ENCODE peak calls at places on chromosome 7, in eight cellular contexts. One of them, this sample, is unnamed.

GRCh38 chr7:48280100-48280499 is 108.8 kb downstream of the ABCA13 start:
- DNase-seq in neural progenitor cell: no peak
- DNase-seq in testis: no peak
- DNase-seq in fibroblast of lung: peak; percentile 92
- DNase-seq in small intestine: no peak
- DNase-seq in stomach: no peak
- DNase-seq in IMR-90: peak; percentile 96
- DNase-seq in effector memory CD4-positive, alpha-beta T cell: no peak
- DNase-seq in this sample: no peak

GRCh38 chr7:44052771-44053365 is 8.4 kb downstream of the DBNL start:
- DNase-seq in effector memory CD4-positive, alpha-beta T cell: no peak
- DNase-seq in small intestine: no peak
- DNase-seq in neural progenitor cell: no peak
- DNase-seq in fibroblast of lung: no peak
- DNase-seq in IMR-90: no peak
- DNase-seq in testis: no peak
- DNase-seq in stomach: peak; percentile 14
- DNase-seq in this sample: no peak

GRCh38 chr7:157139142-157140117 is 704 bp downstream of the UBE3C start:
- DNase-seq in effector memory CD4-positive, alpha-beta T cell: peak; percentile 12
- DNase-seq in fibroblast of lung: peak; percentile 48
- DNase-seq in stomach: peak; percentile 67
- DNase-seq in testis: peak; percentile 48
- DNase-seq in neural progenitor cell: no peak
- DNase-seq in small intestine: peak; percentile 70
- DNase-seq in IMR-90: peak; percentile 38
- DNase-seq in this sample: peak; percentile 88

GRCh38 chr7:104005197-104005596 is 15.7 kb upstream of the RELN start:
- DNase-seq in neural progenitor cell: no peak
- DNase-seq in IMR-90: peak; percentile 53
- DNase-seq in stomach: no peak
- DNase-seq in testis: no peak
- DNase-seq in small intestine: no peak
- DNase-seq in effector memory CD4-positive, alpha-beta T cell: no peak
- DNase-seq in fibroblast of lung: peak; percentile 23
- DNase-seq in this sample: no peak

GRCh38 chr7:123571684-123572083 is 14.1 kb upstream of the NDUFA5 start:
- DNase-seq in effector memory CD4-positive, alpha-beta T cell: no peak
- DNase-seq in IMR-90: peak; percentile 6
- DNase-seq in fibroblast of lung: peak; percentile 20
- DNase-seq in neural progenitor cell: no peak
- DNase-seq in small intestine: no peak
- DNase-seq in stomach: no peak
- DNase-seq in testis: no peak
- DNase-seq in this sample: no peak

GRCh38 chr7:111483078-111483477 is 79.2 kb downstream of the IMMP2L start:
- DNase-seq in fibroblast of lung: no peak
- DNase-seq in testis: no peak
- DNase-seq in effector memory CD4-positive, alpha-beta T cell: no peak
- DNase-seq in IMR-90: no peak
- DNase-seq in neural progenitor cell: no peak
- DNase-seq in stomach: no peak
- DNase-seq in small intestine: no peak
- DNase-seq in this sample: no peak

GRCh38 chr7:69540275-69540674 is 58.0 kb upstream of the AUTS2 start:
- DNase-seq in IMR-90: no peak
- DNase-seq in small intestine: no peak
- DNase-seq in neural progenitor cell: no peak
- DNase-seq in fibroblast of lung: no peak
- DNase-seq in stomach: no peak
- DNase-seq in effector memory CD4-positive, alpha-beta T cell: no peak
- DNase-seq in testis: no peak
- DNase-seq in this sample: no peak

GRCh38 chr7:135282621-135283295 is 49.1 kb downstream of the STRA8 start:
- DNase-seq in testis: no peak
- DNase-seq in neural progenitor cell: no peak
- DNase-seq in stomach: no peak
- DNase-seq in effector memory CD4-positive, alpha-beta T cell: peak; percentile 9
- DNase-seq in IMR-90: no peak
- DNase-seq in small intestine: peak; percentile 14
- DNase-seq in fibroblast of lung: peak; percentile 49
- DNase-seq in this sample: no peak

GRCh38 chr7:40315277-40315676 is 180.5 kb downstream of the SUGCT start:
- DNase-seq in IMR-90: peak; percentile 34
- DNase-seq in neural progenitor cell: no peak
- DNase-seq in stomach: no peak
- DNase-seq in testis: no peak
- DNase-seq in small intestine: no peak
- DNase-seq in effector memory CD4-positive, alpha-beta T cell: no peak
- DNase-seq in fibroblast of lung: peak; percentile 78
- DNase-seq in this sample: no peak

GRCh38 chr7:144063710-144064109 is 5.9 kb upstream of the OR2A25 start:
- DNase-seq in effector memory CD4-positive, alpha-beta T cell: no peak
- DNase-seq in fibroblast of lung: no peak
- DNase-seq in IMR-90: no peak
- DNase-seq in stomach: no peak
- DNase-seq in small intestine: no peak
- DNase-seq in neural progenitor cell: peak; percentile 14
- DNase-seq in testis: no peak
- DNase-seq in this sample: no peak

GRCh38 chr7:28865494-28866257 is 92.5 kb downstream of the TRIL start:
- DNase-seq in small intestine: no peak
- DNase-seq in IMR-90: peak; percentile 38
- DNase-seq in effector memory CD4-positive, alpha-beta T cell: no peak
- DNase-seq in fibroblast of lung: peak; percentile 17
- DNase-seq in neural progenitor cell: no peak
- DNase-seq in testis: no peak
- DNase-seq in stomach: no peak
- DNase-seq in this sample: no peak

GRCh38 chr7:91517408-91517807 is 253.2 kb downstream of the FZD1 start:
- DNase-seq in stomach: no peak
- DNase-seq in fibroblast of lung: peak; percentile 69
- DNase-seq in neural progenitor cell: no peak
- DNase-seq in effector memory CD4-positive, alpha-beta T cell: no peak
- DNase-seq in IMR-90: no peak
- DNase-seq in testis: no peak
- DNase-seq in small intestine: no peak
- DNase-seq in this sample: no peak

GRCh38 chr7:16841681-16842080 is 36.9 kb upstream of the AGR2 start:
- DNase-seq in neural progenitor cell: no peak
- DNase-seq in stomach: no peak
- DNase-seq in IMR-90: peak; percentile 62
- DNase-seq in testis: no peak
- DNase-seq in effector memory CD4-positive, alpha-beta T cell: no peak
- DNase-seq in fibroblast of lung: peak; percentile 74
- DNase-seq in small intestine: no peak
- DNase-seq in this sample: no peak

GRCh38 chr7:127751723-127752448 is 99.9 kb downstream of the SND1 start:
- DNase-seq in IMR-90: peak; percentile 75
- DNase-seq in neural progenitor cell: no peak
- DNase-seq in stomach: peak; percentile 26
- DNase-seq in testis: no peak
- DNase-seq in small intestine: no peak
- DNase-seq in effector memory CD4-positive, alpha-beta T cell: no peak
- DNase-seq in fibroblast of lung: peak; percentile 77
- DNase-seq in this sample: no peak

GRCh38 chr7:146028251-146028750 is 88.3 kb upstream of the CNTNAP2 start:
- DNase-seq in IMR-90: no peak
- DNase-seq in neural progenitor cell: no peak
- DNase-seq in testis: no peak
- DNase-seq in small intestine: no peak
- DNase-seq in fibroblast of lung: no peak
- DNase-seq in stomach: no peak
- DNase-seq in effector memory CD4-positive, alpha-beta T cell: no peak
- DNase-seq in this sample: no peak

GRCh38 chr7:106071356-106071998 is 40.6 kb downstream of the SYPL1 start:
- DNase-seq in neural progenitor cell: no peak
- DNase-seq in small intestine: peak; percentile 71
- DNase-seq in fibroblast of lung: peak; percentile 19
- DNase-seq in stomach: peak; percentile 71
- DNase-seq in effector memory CD4-positive, alpha-beta T cell: peak; percentile 21
- DNase-seq in testis: no peak
- DNase-seq in IMR-90: no peak
- DNase-seq in this sample: no peak

GRCh38 chr7:74284781-74285259 is 4.4 kb upstream of the CLIP2 start:
- DNase-seq in testis: no peak
- DNase-seq in stomach: peak; percentile 75
- DNase-seq in fibroblast of lung: no peak
- DNase-seq in effector memory CD4-positive, alpha-beta T cell: no peak
- DNase-seq in IMR-90: no peak
- DNase-seq in neural progenitor cell: peak; percentile 74
- DNase-seq in small intestine: peak; percentile 99
- DNase-seq in this sample: peak; percentile 59

GRCh38 chr7:135650831-135651573 is 11.3 kb upstream of the STMP1 start:
- DNase-seq in small intestine: no peak
- DNase-seq in stomach: no peak
- DNase-seq in neural progenitor cell: no peak
- DNase-seq in IMR-90: peak; percentile 67
- DNase-seq in effector memory CD4-positive, alpha-beta T cell: no peak
- DNase-seq in testis: no peak
- DNase-seq in fibroblast of lung: peak; percentile 94
- DNase-seq in this sample: no peak

GRCh38 chr7:12607134-12607533 is 36.6 kb downstream of the SCIN start:
- DNase-seq in neural progenitor cell: no peak
- DNase-seq in fibroblast of lung: no peak
- DNase-seq in small intestine: no peak
- DNase-seq in stomach: no peak
- DNase-seq in testis: no peak
- DNase-seq in effector memory CD4-positive, alpha-beta T cell: no peak
- DNase-seq in IMR-90: no peak
- DNase-seq in this sample: no peak

GRCh38 chr7:82362129-82362528 is 81.4 kb downstream of the CACNA2D1 start:
- DNase-seq in effector memory CD4-positive, alpha-beta T cell: no peak
- DNase-seq in stomach: no peak
- DNase-seq in IMR-90: peak; percentile 86
- DNase-seq in neural progenitor cell: no peak
- DNase-seq in small intestine: no peak
- DNase-seq in fibroblast of lung: peak; percentile 81
- DNase-seq in testis: no peak
- DNase-seq in this sample: no peak

GRCh38 chr7:36474283-36475010 is 84.8 kb downstream of the ANLN start:
- DNase-seq in neural progenitor cell: no peak
- DNase-seq in fibroblast of lung: peak; percentile 77
- DNase-seq in testis: no peak
- DNase-seq in stomach: no peak
- DNase-seq in IMR-90: peak; percentile 41
- DNase-seq in small intestine: no peak
- DNase-seq in effector memory CD4-positive, alpha-beta T cell: no peak
- DNase-seq in this sample: no peak

GRCh38 chr7:41478187-41478586 is 224.7 kb downstream of the INHBA start:
- DNase-seq in stomach: no peak
- DNase-seq in neural progenitor cell: no peak
- DNase-seq in fibroblast of lung: peak; percentile 11
- DNase-seq in small intestine: no peak
- DNase-seq in effector memory CD4-positive, alpha-beta T cell: no peak
- DNase-seq in IMR-90: peak; percentile 45
- DNase-seq in testis: no peak
- DNase-seq in this sample: no peak
- H3K27ac ChIP-seq in stomach: no peak overlapping the region
- H3K27ac ChIP-seq in neural progenitor cell: no peak overlapping the region
- H3K27ac ChIP-seq in fibroblast of lung: no peak overlapping the region
- H3K27ac ChIP-seq in small intestine: no peak overlapping the region
- H3K27ac ChIP-seq in effector memory CD4-positive, alpha-beta T cell: no peak overlapping the region
- H3K27ac ChIP-seq in IMR-90: no peak overlapping the region
- H3K27ac ChIP-seq in testis: no peak overlapping the region
- H3K27ac ChIP-seq in this sample: no peak overlapping the region

GRCh38 chr7:4783292-4783652 is 7.8 kb downstream of the AP5Z1 start:
- DNase-seq in fibroblast of lung: no peak
- DNase-seq in effector memory CD4-positive, alpha-beta T cell: no peak
- DNase-seq in IMR-90: no peak
- DNase-seq in testis: no peak
- DNase-seq in stomach: no peak
- DNase-seq in small intestine: no peak
- DNase-seq in neural progenitor cell: no peak
- DNase-seq in this sample: no peak

GRCh38 chr7:4782333-4783291 is 7.2 kb downstream of the AP5Z1 start:
- DNase-seq in fibroblast of lung: no peak
- DNase-seq in testis: no peak
- DNase-seq in neural progenitor cell: no peak
- DNase-seq in IMR-90: no peak
- DNase-seq in stomach: no peak
- DNase-seq in small intestine: no peak
- DNase-seq in effector memory CD4-positive, alpha-beta T cell: no peak
- DNase-seq in this sample: no peak

GRCh38 chr7:4783762-4784351 is 8.4 kb downstream of the AP5Z1 start:
- DNase-seq in IMR-90: no peak
- DNase-seq in neural progenitor cell: no peak
- DNase-seq in effector memory CD4-positive, alpha-beta T cell: no peak
- DNase-seq in stomach: no peak
- DNase-seq in fibroblast of lung: no peak
- DNase-seq in small intestine: no peak
- DNase-seq in testis: no peak
- DNase-seq in this sample: no peak

GRCh38 chr7:4779118-4779517 is 3.7 kb downstream of the AP5Z1 start:
- DNase-seq in neural progenitor cell: no peak
- DNase-seq in IMR-90: no peak
- DNase-seq in testis: no peak
- DNase-seq in stomach: no peak
- DNase-seq in fibroblast of lung: no peak
- DNase-seq in small intestine: no peak
- DNase-seq in effector memory CD4-positive, alpha-beta T cell: no peak
- DNase-seq in this sample: no peak

GRCh38 chr7:4781366-4782069 is 6.1 kb downstream of the AP5Z1 start:
- DNase-seq in neural progenitor cell: no peak
- DNase-seq in IMR-90: no peak
- DNase-seq in small intestine: no peak
- DNase-seq in effector memory CD4-positive, alpha-beta T cell: no peak
- DNase-seq in testis: no peak
- DNase-seq in stomach: no peak
- DNase-seq in fibroblast of lung: no peak
- DNase-seq in this sample: no peak
- H3K27ac ChIP-seq in neural progenitor cell: no peak overlapping the region
- H3K27ac ChIP-seq in IMR-90: no peak overlapping the region
- H3K27ac ChIP-seq in small intestine: no peak overlapping the region
- H3K27ac ChIP-seq in effector memory CD4-positive, alpha-beta T cell: no peak overlapping the region
- H3K27ac ChIP-seq in testis: no peak overlapping the region
- H3K27ac ChIP-seq in stomach: no peak overlapping the region
- H3K27ac ChIP-seq in fibroblast of lung: no peak overlapping the region
- H3K27ac ChIP-seq in this sample: no peak overlapping the region

GRCh38 chr7:155645652-155646051 is 1.2 kb downstream of the RBM33 start:
- DNase-seq in testis: no peak
- DNase-seq in stomach: no peak
- DNase-seq in neural progenitor cell: no peak
- DNase-seq in small intestine: no peak
- DNase-seq in IMR-90: no peak
- DNase-seq in effector memory CD4-positive, alpha-beta T cell: no peak
- DNase-seq in fibroblast of lung: no peak
- DNase-seq in this sample: no peak
- H3K27ac ChIP-seq in testis: peak overlapping the region; percentile 98
- H3K27ac ChIP-seq in stomach: peak overlapping the region; percentile 7
- H3K27ac ChIP-seq in neural progenitor cell: no peak overlapping the region
- H3K27ac ChIP-seq in small intestine: no peak overlapping the region
- H3K27ac ChIP-seq in IMR-90: no peak overlapping the region
- H3K27ac ChIP-seq in effector memory CD4-positive, alpha-beta T cell: no peak overlapping the region
- H3K27ac ChIP-seq in fibroblast of lung: peak overlapping the region; percentile 96
- H3K27ac ChIP-seq in this sample: no peak overlapping the region

DNA sequence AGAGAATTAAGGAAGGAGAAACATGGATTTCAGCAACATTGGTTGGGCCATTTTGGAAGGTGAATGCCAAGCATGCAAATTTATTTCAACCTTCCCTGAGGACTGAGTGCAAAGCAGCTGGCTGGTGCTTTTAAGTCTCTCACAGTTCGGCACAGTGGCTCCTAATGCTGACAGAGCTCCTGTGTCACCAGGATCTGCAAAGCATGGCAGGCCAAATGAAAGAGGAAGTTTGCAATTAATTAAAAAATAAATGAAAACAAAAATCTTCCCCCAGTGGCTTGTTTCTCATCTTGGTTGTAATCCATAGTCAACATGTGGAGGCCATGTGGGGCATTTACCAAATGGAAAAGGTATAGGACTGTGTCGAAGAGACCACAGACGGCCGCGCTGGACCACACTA is 136.3 kb upstream of the COL1A2 start:
- DNase-seq in stomach: no peak
- DNase-seq in effector memory CD4-positive, alpha-beta T cell: no peak
- DNase-seq in neural progenitor cell: peak; percentile 23
- DNase-seq in testis: no peak
- DNase-seq in fibroblast of lung: no peak
- DNase-seq in small intestine: no peak
- DNase-seq in IMR-90: no peak
- DNase-seq in this sample: no peak
- H3K27ac ChIP-seq in stomach: no peak overlapping the region
- H3K27ac ChIP-seq in effector memory CD4-positive, alpha-beta T cell: no peak overlapping the region
- H3K27ac ChIP-seq in neural progenitor cell: no peak overlapping the region
- H3K27ac ChIP-seq in testis: no peak overlapping the region
- H3K27ac ChIP-seq in fibroblast of lung: no peak overlapping the region
- H3K27ac ChIP-seq in small intestine: no peak overlapping the region
- H3K27ac ChIP-seq in IMR-90: no peak overlapping the region
- H3K27ac ChIP-seq in this sample: no peak overlapping the region

This sample was measured in pancreas.